ENCODE peak calls at places on chromosomes 13 and 19, in nine cellular contexts. U is cardiac muscle cell; D is mesothelial cell of epicardium; A is uterus; I is activated naive CD4-positive, alpha-beta T cell; M is T-helper 1 cell; Y is cardiac fibroblast; P is bronchial epithelial cell; H is smooth muscle cell of the brain vasculature. Z is an unnamed sample.

GRCh38 chr19:10086032-10086903 is at the start of gene SHFL:
- DNase-seq in U (peak), D (peak), A (peak), I (peak), M (peak), Y (peak), P (peak), H (peak), Z (peak)

GRCh38 chr13:48506092-48506701 is 26.7 kb downstream of the RCBTB2 start:
- DNase-seq in U (no peak), D (no peak), A (no peak), I (no peak), M (no peak), Y (no peak), P (no peak), H (no peak), Z (no peak)

GRCh38 chr13:103607995-103608394 is 541.8 kb upstream of the SLC10A2 start:
- DNase-seq in U (no peak), D (no peak), A (no peak), I (no peak), M (no peak), Y (no peak), P (no peak), H (no peak), Z (no peak)

GRCh38 chr13:50376895-50377575 is 361.8 kb downstream of the KCNRG start:
- DNase-seq in U (no peak), D (no peak), A (no peak), I (no peak), M (no peak), Y (no peak), P (no peak), H (no peak), Z (no peak)

GRCh38 chr19:13830761-13831481 is 35.7 kb downstream of the ZSWIM4 start:
- DNase-seq in U (no peak), D (no peak), A (peak), I (no peak), M (no peak), Y (peak), P (peak), H (no peak), Z (no peak)

GRCh38 chr19:33143897-33144405 is 12.0 kb downstream of the WDR88 start:
- DNase-seq in U (peak), D (peak), A (peak), I (peak), M (peak), Y (peak), P (peak), H (no peak), Z (peak)

GRCh38 chr13:72884111-72884510 is 102.2 kb downstream of the PIBF1 start:
- DNase-seq in U (no peak), D (no peak), A (no peak), I (no peak), M (no peak), Y (no peak), P (no peak), H (no peak), Z (no peak)

GRCh38 chr13:84431646-84432045 is 549.4 kb upstream of the SLITRK1 start:
- DNase-seq in U (no peak), D (no peak), A (no peak), I (no peak), M (no peak), Y (peak), P (no peak), H (no peak), Z (no peak)

GRCh38 chr19:1037553-1038115 is 2.3 kb upstream of the ABCA7 start:
- DNase-seq in U (no peak), D (no peak), A (no peak), I (no peak), M (no peak), Y (no peak), P (no peak), H (no peak), Z (no peak)

GRCh38 chr19:51799998-51800848 is 5.3 kb downstream of the FPR3 start:
- DNase-seq in U (no peak), D (no peak), A (peak), I (no peak), M (no peak), Y (peak), P (no peak), H (no peak), Z (no peak)

GRCh38 chr13:113616281-113616906 is 31.8 kb downstream of the TFDP1 start:
- DNase-seq in U (no peak), D (no peak), A (no peak), I (no peak), M (no peak), Y (no peak), P (peak), H (no peak), Z (no peak)

GRCh38 chr19:55345101-55345817 is 5.6 kb downstream of the KMT5C start:
- DNase-seq in U (no peak), D (no peak), A (no peak), I (no peak), M (no peak), Y (no peak), P (no peak), H (no peak), Z (no peak)

GRCh38 chr13:21074601-21075302 is 13.4 kb upstream of the LATS2 start:
- DNase-seq in U (no peak), D (no peak), A (peak), I (no peak), M (no peak), Y (peak), P (no peak), H (no peak), Z (no peak)

GRCh38 chr19:8042900-8043299 is 9.7 kb upstream of the CCL25 start:
- DNase-seq in U (no peak), D (no peak), A (no peak), I (no peak), M (no peak), Y (no peak), P (no peak), H (no peak), Z (no peak)

GRCh38 chr13:51044023-51044665 is 66.9 kb downstream of the C13orf42 start:
- DNase-seq in U (no peak), D (peak), A (no peak), I (no peak), M (no peak), Y (no peak), P (no peak), H (no peak), Z (no peak)

GRCh38 chr19:42254850-42255765 is at the start of gene ERF:
- DNase-seq in U (peak), D (peak), A (peak), I (peak), M (peak), Y (peak), P (peak), H (peak), Z (peak)

GRCh38 chr13:38693168-38693567 is 6.3 kb downstream of the FREM2 start:
- DNase-seq in U (no peak), D (no peak), A (no peak), I (no peak), M (no peak), Y (no peak), P (no peak), H (no peak), Z (no peak)

GRCh38 chr13:76925115-76925514 is 23.2 kb upstream of the ACOD1 start:
- DNase-seq in U (no peak), D (no peak), A (no peak), I (no peak), M (no peak), Y (no peak), P (peak), H (no peak), Z (no peak)

GRCh38 chr19:10687518-10688288 is 13.5 kb upstream of the QTRT1 start:
- DNase-seq in U (no peak), D (no peak), A (no peak), I (no peak), M (no peak), Y (no peak), P (no peak), H (no peak), Z (no peak)

GRCh38 chr13:42970824-42971669 is 21.0 kb downstream of the EPSTI1 start:
- DNase-seq in U (peak), D (no peak), A (no peak), I (no peak), M (peak), Y (peak), P (peak), H (no peak), Z (peak)